ENCODE peak calls at places on chromosomes 16 and 17, in eight cellular contexts. B is mesenchymal stem cell, A is tibial nerve, P is A549, W is mammary epithelial cell, Z is heart left ventricle, O is AG04450, X is colonic mucosa. C is an unnamed sample.

GRCh38 chr16:11034481-11034931 is 90.1 kb downstream of the CLEC16A start:
- DNase-seq in W (no peak), O (no peak), Z (no peak), P (no peak), B (peak; percentile 86), X (no peak), A (peak; percentile 29), C (no peak)

GRCh38 chr17:16484445-16485169 is 7.4 kb downstream of the LRRC75A start:
- DNase-seq in Z (no peak), A (no peak), X (no peak), O (no peak), B (no peak), W (no peak), P (no peak), C (no peak)

GRCh38 chr17:20241855-20242254 is 225.5 kb downstream of the LGALS9B start:
- DNase-seq in O (no peak), P (no peak), B (no peak), A (no peak), W (no peak), X (no peak), Z (no peak), C (no peak)

GRCh38 chr17:63722403-63722802 is 19.2 kb downstream of the STRADA start:
- DNase-seq in O (no peak), B (no peak), W (no peak), P (no peak), X (no peak), A (no peak), Z (no peak), C (no peak)

GRCh38 chr16:81996664-81997529 is 14.4 kb downstream of the SDR42E1 start:
- DNase-seq in O (no peak), W (peak; percentile 38), P (peak; percentile 58), A (no peak), Z (no peak), X (no peak), B (peak; percentile 85), C (no peak)

GRCh38 chr17:82358467-82359350 is at the start of gene TEX19:
- DNase-seq in W (no peak), A (no peak), Z (no peak), O (no peak), B (peak; percentile 40), P (peak; percentile 70), X (no peak), C (no peak)

GRCh38 chr16:19872935-19873334 is 11.7 kb downstream of the GPRC5B start:
- DNase-seq in Z (no peak), B (no peak), X (no peak), O (no peak), P (no peak), A (no peak), W (no peak), C (no peak)

GRCh38 chr17:77914440-77915254 is 43.9 kb upstream of the TNRC6C start:
- DNase-seq in Z (no peak), W (no peak), O (no peak), B (no peak), A (no peak), X (no peak), P (no peak), C (peak; percentile 50)

GRCh38 chr17:64147110-64148016 is 17.4 kb upstream of the ERN1 start:
- DNase-seq in Z (no peak), O (no peak), W (peak; percentile 35), A (no peak), P (peak; percentile 37), X (no peak), B (peak; percentile 27), C (no peak)

GRCh38 chr16:71855937-71856662 is 10.3 kb downstream of the ATXN1L start:
- DNase-seq in O (no peak), A (no peak), B (no peak), Z (no peak), X (no peak), W (no peak), P (no peak), C (no peak)

GRCh38 chr16:27408012-27408601 is 6.1 kb downstream of the IL21R start:
- DNase-seq in W (peak; percentile 65), A (no peak), B (peak; percentile 32), O (no peak), Z (no peak), P (no peak), X (no peak), C (no peak)

GRCh38 chr17:43662432-43663141 is 865 bp upstream of the MEOX1 start:
- DNase-seq in W (no peak), A (no peak), Z (no peak), B (no peak), P (no peak), X (no peak), O (no peak), C (no peak)

GRCh38 chr17:63250830-63251229 is 195.3 kb downstream of the CYB561 start:
- DNase-seq in B (no peak), X (no peak), P (no peak), O (no peak), W (no peak), A (no peak), Z (no peak), C (no peak)

GRCh38 chr16:81846105-81846504 is 67.0 kb downstream of the PLCG2 start:
- DNase-seq in P (peak; percentile 20), Z (no peak), B (no peak), X (no peak), A (no peak), O (no peak), W (peak; percentile 32), C (no peak)

GRCh38 chr17:45873728-45874127 is 20.6 kb upstream of the MAPT start:
- DNase-seq in W (no peak), B (peak; percentile 36), O (no peak), A (no peak), X (no peak), Z (no peak), P (no peak), C (no peak)

GRCh38 chr16:8080817-8081216 is 509.5 kb downstream of the TMEM114 start:
- DNase-seq in Z (no peak), A (no peak), W (no peak), B (no peak), X (no peak), P (no peak), O (no peak), C (no peak)

GRCh38 chr17:2867441-2868424 is 71.5 kb downstream of the RAP1GAP2 start:
- DNase-seq in X (no peak), B (peak; percentile 55), P (peak; percentile 79), W (peak; percentile 29), O (peak; percentile 38), A (no peak), Z (no peak), C (no peak)

GRCh38 chr17:61007980-61008379 is 330.3 kb downstream of the BCAS3 start:
- DNase-seq in X (peak; percentile 41), W (no peak), A (no peak), B (peak; percentile 26), O (no peak), P (no peak), Z (no peak), C (no peak)

GRCh38 chr16:19417640-19418039 is at the start of gene TMC5:
- DNase-seq in A (no peak), P (no peak), W (no peak), X (peak; percentile 89), B (no peak), Z (no peak), O (no peak), C (no peak)

GRCh38 chr16:34758835-34759234 is 1299.4 kb downstream of the TP53TG3F start:
- DNase-seq in A (no peak), B (no peak), O (no peak), X (no peak), P (no peak), Z (no peak), W (no peak), C (no peak)
- H3K9me3 ChIP-seq in A (no peaks in the 10 kb centered on the region), B (peaks cover 92% of the 10 kb centered on the region), O (peaks cover 19% of the 10 kb centered on the region), X (no peaks in the 10 kb centered on the region), P (peaks cover 3% of the 10 kb centered on the region), Z (peaks cover 87% of the 10 kb centered on the region), W (peaks cover 82% of the 10 kb centered on the region), C (peaks cover 2% of the 10 kb centered on the region)

GRCh38 chr17:31273511-31273910 is 23.5 kb downstream of the OMG start:
- DNase-seq in B (no peak), P (no peak), O (no peak), A (no peak), X (no peak), Z (no peak), W (no peak), C (no peak)
- H3K27ac ChIP-seq in B (no peak overlapping the region), P (no peak overlapping the region), O (no peak overlapping the region), A (peak overlapping the region; percentile 38), X (no peak overlapping the region), Z (no peak overlapping the region), W (peak overlapping the region; percentile 45), C (no peak overlapping the region)

GRCh38 chr16:86664518-86665318 is 86.4 kb downstream of the FOXL1 start:
- DNase-seq in X (peak; percentile 63), O (peak; percentile 81), P (peak; percentile 95), B (peak; percentile 99), A (no peak), Z (no peak), W (peak; percentile 99), C (no peak)
- H3K4me3 ChIP-seq in X (no peak overlapping the region), O (no peak overlapping the region), P (peak overlapping the region; percentile 26), B (no peak overlapping the region), A (no peak overlapping the region), Z (no peak overlapping the region), W (no peak overlapping the region), C (no peak overlapping the region)

GRCh38 chr16:75172578-75172977 is 24.3 kb downstream of the ZFP1 start:
- DNase-seq in O (no peak), X (no peak), Z (no peak), A (no peak), P (no peak), W (no peak), B (no peak), C (no peak)
- H3K9me3 ChIP-seq in O (peaks cover 55% of the 10 kb centered on the region), X (peaks cover 13% of the 10 kb centered on the region), Z (peaks cover 74% of the 10 kb centered on the region), A (no peaks in the 10 kb centered on the region), P (peaks cover 97% of the 10 kb centered on the region), W (peaks cover 59% of the 10 kb centered on the region), B (peaks cover 91% of the 10 kb centered on the region), C (peaks cover 76% of the 10 kb centered on the region)

GRCh38 chr17:79129523-79129922 is 54.9 kb downstream of the ENGASE start:
- DNase-seq in P (no peak), W (no peak), X (no peak), A (no peak), Z (no peak), O (no peak), B (no peak), C (no peak)

GRCh38 chr17:79131701-79132100 is 57.1 kb downstream of the ENGASE start:
- DNase-seq in O (no peak), P (no peak), Z (no peak), W (no peak), B (no peak), X (no peak), A (no peak), C (no peak)

GRCh38 chr17:79132271-79133064 is 57.8 kb downstream of the ENGASE start:
- DNase-seq in X (no peak), A (no peak), P (no peak), O (no peak), B (no peak), W (no peak), Z (no peak), C (no peak)

GRCh38 chr17:79131274-79131635 is 56.6 kb downstream of the ENGASE start:
- DNase-seq in P (no peak), X (no peak), O (no peak), A (no peak), Z (no peak), B (no peak), W (no peak), C (no peak)

GRCh38 chr17:79130536-79131273 is 56.1 kb downstream of the ENGASE start:
- DNase-seq in X (no peak), W (no peak), B (no peak), O (no peak), P (no peak), A (no peak), Z (no peak), C (no peak)
- H3K27ac ChIP-seq in X (no peak overlapping the region), W (no peak overlapping the region), B (no peak overlapping the region), O (no peak overlapping the region), P (no peak overlapping the region), A (no peak overlapping the region), Z (no peak overlapping the region), C (no peak overlapping the region)

GRCh38 chr17:31327534-31328526 is 6.4 kb upstream of the EVI2A start:
- DNase-seq in B (peak; percentile 84), W (peak; percentile 80), O (peak; percentile 62), A (no peak), X (no peak), P (peak; percentile 35), Z (no peak), C (no peak)
- H3K4me3 ChIP-seq in B (no peak overlapping the region), W (no peak overlapping the region), O (no peak overlapping the region), A (no peak overlapping the region), X (no peak overlapping the region), P (no peak overlapping the region), Z (no peak overlapping the region), C (no peak overlapping the region)